ENCODE peak calls at places on chromosomes 2 and 18, in four cellular contexts. One of them, this sample, is unnamed.

GRCh38 chr2:61814761-61815160 is 39.1 kb downstream of the FAM161A start:
- DNase-seq in HTR-8/SVneo: no peak
- DNase-seq in esophagus muscularis mucosa: no peak
- DNase-seq in activated T-cell treated with anti-CD3 and anti-CD28 coated beads for 1 hour: no peak
- DNase-seq in this sample: no peak

GRCh38 chr2:239163306-239164070 is 237.3 kb downstream of the HDAC4 start:
- DNase-seq in HTR-8/SVneo: no peak
- DNase-seq in esophagus muscularis mucosa: no peak
- DNase-seq in activated T-cell treated with anti-CD3 and anti-CD28 coated beads for 1 hour: no peak
- DNase-seq in this sample: peak

GRCh38 chr18:23856466-23857175 is 157.9 kb upstream of the TTC39C start:
- DNase-seq in HTR-8/SVneo: no peak
- DNase-seq in esophagus muscularis mucosa: no peak
- DNase-seq in activated T-cell treated with anti-CD3 and anti-CD28 coated beads for 1 hour: no peak
- DNase-seq in this sample: no peak

GRCh38 chr18:76445741-76446232 is 49.3 kb downstream of the ZNF516 start:
- DNase-seq in HTR-8/SVneo: peak
- DNase-seq in esophagus muscularis mucosa: no peak
- DNase-seq in activated T-cell treated with anti-CD3 and anti-CD28 coated beads for 1 hour: no peak
- DNase-seq in this sample: no peak

GRCh38 chr2:102043560-102043959 is 51.8 kb downstream of the IL1R2 start:
- DNase-seq in HTR-8/SVneo: no peak
- DNase-seq in esophagus muscularis mucosa: no peak
- DNase-seq in activated T-cell treated with anti-CD3 and anti-CD28 coated beads for 1 hour: no peak
- DNase-seq in this sample: no peak

GRCh38 chr18:74519320-74520095 is 14.8 kb upstream of the CNDP1 start:
- DNase-seq in HTR-8/SVneo: no peak
- DNase-seq in esophagus muscularis mucosa: no peak
- DNase-seq in activated T-cell treated with anti-CD3 and anti-CD28 coated beads for 1 hour: no peak
- DNase-seq in this sample: no peak

GRCh38 chr2:164747140-164747539 is 94.5 kb downstream of the COBLL1 start:
- DNase-seq in HTR-8/SVneo: no peak
- DNase-seq in esophagus muscularis mucosa: no peak
- DNase-seq in activated T-cell treated with anti-CD3 and anti-CD28 coated beads for 1 hour: no peak
- DNase-seq in this sample: no peak

GRCh38 chr2:240277807-240278522 is 137.5 kb upstream of the OTOS start:
- DNase-seq in HTR-8/SVneo: no peak
- DNase-seq in esophagus muscularis mucosa: peak
- DNase-seq in activated T-cell treated with anti-CD3 and anti-CD28 coated beads for 1 hour: no peak
- DNase-seq in this sample: no peak

GRCh38 chr2:109230980-109231420 is 102.0 kb downstream of the SH3RF3 start:
- DNase-seq in HTR-8/SVneo: no peak
- DNase-seq in esophagus muscularis mucosa: no peak
- DNase-seq in activated T-cell treated with anti-CD3 and anti-CD28 coated beads for 1 hour: no peak
- DNase-seq in this sample: no peak

GRCh38 chr18:55406374-55407045 is 181.5 kb downstream of the TCF4 start:
- DNase-seq in HTR-8/SVneo: no peak
- DNase-seq in esophagus muscularis mucosa: no peak
- DNase-seq in activated T-cell treated with anti-CD3 and anti-CD28 coated beads for 1 hour: no peak
- DNase-seq in this sample: no peak

GRCh38 chr2:128438586-128438985 is 119.9 kb upstream of the HS6ST1 start:
- DNase-seq in HTR-8/SVneo: no peak
- DNase-seq in esophagus muscularis mucosa: peak
- DNase-seq in activated T-cell treated with anti-CD3 and anti-CD28 coated beads for 1 hour: no peak
- DNase-seq in this sample: no peak

GRCh38 chr2:233058717-233059546 is 1.2 kb upstream of the INPP5D start:
- DNase-seq in HTR-8/SVneo: no peak
- DNase-seq in esophagus muscularis mucosa: no peak
- DNase-seq in activated T-cell treated with anti-CD3 and anti-CD28 coated beads for 1 hour: no peak
- DNase-seq in this sample: no peak

GRCh38 chr2:70458661-70459060 is 95.0 kb downstream of the TGFA start:
- DNase-seq in HTR-8/SVneo: no peak
- DNase-seq in esophagus muscularis mucosa: peak
- DNase-seq in activated T-cell treated with anti-CD3 and anti-CD28 coated beads for 1 hour: no peak
- DNase-seq in this sample: no peak

GRCh38 chr2:36423619-36424120 is 68.1 kb downstream of the CRIM1 start:
- DNase-seq in HTR-8/SVneo: no peak
- DNase-seq in esophagus muscularis mucosa: peak
- DNase-seq in activated T-cell treated with anti-CD3 and anti-CD28 coated beads for 1 hour: no peak
- DNase-seq in this sample: no peak

GRCh38 chr2:237943395-237944094 is 23.3 kb upstream of the UBE2F start:
- DNase-seq in HTR-8/SVneo: no peak
- DNase-seq in esophagus muscularis mucosa: no peak
- DNase-seq in activated T-cell treated with anti-CD3 and anti-CD28 coated beads for 1 hour: no peak
- DNase-seq in this sample: peak

GRCh38 chr2:241933175-241933911 is 63.8 kb downstream of the RTP5 start:
- DNase-seq in HTR-8/SVneo: peak
- DNase-seq in esophagus muscularis mucosa: no peak
- DNase-seq in activated T-cell treated with anti-CD3 and anti-CD28 coated beads for 1 hour: no peak
- DNase-seq in this sample: peak

GRCh38 chr2:205889073-205889472 is 196.9 kb downstream of the INO80D start:
- DNase-seq in HTR-8/SVneo: no peak
- DNase-seq in esophagus muscularis mucosa: no peak
- DNase-seq in activated T-cell treated with anti-CD3 and anti-CD28 coated beads for 1 hour: no peak
- DNase-seq in this sample: no peak

GRCh38 chr2:135055182-135055786 is 3.2 kb downstream of the RAB3GAP1 start:
- DNase-seq in HTR-8/SVneo: no peak
- DNase-seq in esophagus muscularis mucosa: no peak
- DNase-seq in activated T-cell treated with anti-CD3 and anti-CD28 coated beads for 1 hour: no peak
- DNase-seq in this sample: no peak

GRCh38 chr2:98608962-98609604 is 694 bp downstream of the UNC50 start:
- DNase-seq in HTR-8/SVneo: peak
- DNase-seq in esophagus muscularis mucosa: no peak
- DNase-seq in activated T-cell treated with anti-CD3 and anti-CD28 coated beads for 1 hour: no peak
- DNase-seq in this sample: no peak

GRCh38 chr2:190977505-190977904 is 36.5 kb downstream of the STAT1 start:
- DNase-seq in HTR-8/SVneo: no peak
- DNase-seq in esophagus muscularis mucosa: no peak
- DNase-seq in activated T-cell treated with anti-CD3 and anti-CD28 coated beads for 1 hour: no peak
- DNase-seq in this sample: no peak

GRCh38 chr2:150495993-150496627 is 8.6 kb upstream of the RND3 start:
- DNase-seq in HTR-8/SVneo: no peak
- DNase-seq in esophagus muscularis mucosa: no peak
- DNase-seq in activated T-cell treated with anti-CD3 and anti-CD28 coated beads for 1 hour: no peak
- DNase-seq in this sample: no peak

GRCh38 chr2:237677951-237678481 is 50.6 kb downstream of the LRRFIP1 start:
- DNase-seq in HTR-8/SVneo: no peak
- DNase-seq in esophagus muscularis mucosa: no peak
- DNase-seq in activated T-cell treated with anti-CD3 and anti-CD28 coated beads for 1 hour: no peak
- DNase-seq in this sample: no peak

GRCh38 chr2:150027164-150027563 is 439.6 kb upstream of the MMADHC start:
- DNase-seq in HTR-8/SVneo: no peak
- DNase-seq in esophagus muscularis mucosa: no peak
- DNase-seq in activated T-cell treated with anti-CD3 and anti-CD28 coated beads for 1 hour: no peak
- DNase-seq in this sample: no peak

GRCh38 chr2:206548383-206548782 is 93.9 kb upstream of the FAM237A start:
- DNase-seq in HTR-8/SVneo: no peak
- DNase-seq in esophagus muscularis mucosa: no peak
- DNase-seq in activated T-cell treated with anti-CD3 and anti-CD28 coated beads for 1 hour: no peak
- DNase-seq in this sample: no peak

GRCh38 chr2:111173338-111173737 is 52.6 kb downstream of the BCL2L11 start:
- DNase-seq in HTR-8/SVneo: no peak
- DNase-seq in esophagus muscularis mucosa: no peak
- DNase-seq in activated T-cell treated with anti-CD3 and anti-CD28 coated beads for 1 hour: no peak
- DNase-seq in this sample: no peak

This sample was measured in body of pancreas.